ENCODE peak calls at places on chromosome 22, in nine cellular contexts. G is progenitor cell of endocrine pancreas; N is stomach; D is nucleus accumbens; M is tibial artery; R is PC-3; O is choroid plexus epithelial cell; P is CD8-positive, alpha-beta T cell; A is activated effector memory CD4-positive, alpha-beta T cell treated with anti-CD3 and anti-CD28 coated beads, Interleukin-2, amount 50 U/mL, for 16 hours. H is an unnamed sample.

GRCh38 chr22:44289429-44290171 is 23.2 kb downstream of the SHISAL1 start:
- DNase-seq in G (no peak), N (no peak), D (no peak), M (no peak), R (no peak), O (peak), P (no peak), A (no peak), H (no peak)

GRCh38 chr22:20479612-20480196 is 15.9 kb downstream of the KLHL22 start:
- DNase-seq in G (no peak), N (no peak), D (no peak), M (no peak), R (no peak), O (peak), P (no peak), A (no peak), H (no peak)

GRCh38 chr22:42688241-42688913 is 32.3 kb downstream of the A4GALT start:
- DNase-seq in G (no peak), N (peak), D (no peak), M (peak), R (peak), O (peak), P (no peak), A (no peak), H (no peak)

GRCh38 chr22:23834830-23835772 is 3.7 kb downstream of the DERL3 start:
- DNase-seq in G (no peak), N (peak), D (peak), M (peak), R (no peak), O (no peak), P (no peak), A (peak), H (no peak)

GRCh38 chr22:35407352-35407751 is 7.4 kb downstream of the MCM5 start:
- DNase-seq in G (no peak), N (no peak), D (no peak), M (no peak), R (no peak), O (no peak), P (no peak), A (no peak), H (no peak)

GRCh38 chr22:45503071-45503815 is 560 bp downstream of the FBLN1 start:
- DNase-seq in G (no peak), N (no peak), D (no peak), M (peak), R (no peak), O (no peak), P (no peak), A (no peak), H (no peak)

GRCh38 chr22:27689664-27690063 is 111.9 kb downstream of the MN1 start:
- DNase-seq in G (no peak), N (no peak), D (no peak), M (no peak), R (no peak), O (no peak), P (no peak), A (no peak), H (no peak)

GRCh38 chr22:21919526-21920307 is 32.9 kb downstream of the PPM1F start:
- DNase-seq in G (no peak), N (no peak), D (no peak), M (no peak), R (no peak), O (no peak), P (no peak), A (no peak), H (no peak)

GRCh38 chr22:37768273-37768672 is 39.5 kb upstream of the GCAT start:
- DNase-seq in G (no peak), N (no peak), D (no peak), M (no peak), R (no peak), O (no peak), P (no peak), A (no peak), H (no peak)

GRCh38 chr22:32389685-32390084 is 22.4 kb downstream of the RTCB start:
- DNase-seq in G (no peak), N (no peak), D (no peak), M (no peak), R (no peak), O (peak), P (no peak), A (no peak), H (no peak)

GRCh38 chr22:31185056-31185455 is 25.1 kb downstream of the RNF185 start:
- DNase-seq in G (no peak), N (no peak), D (no peak), M (no peak), R (no peak), O (peak), P (no peak), A (no peak), H (no peak)

GRCh38 chr22:46894081-46894671 is 131.7 kb downstream of the TBC1D22A start:
- DNase-seq in G (no peak), N (peak), D (peak), M (no peak), R (no peak), O (no peak), P (no peak), A (no peak), H (no peak)

GRCh38 chr22:23193882-23194281 is 13.6 kb downstream of the BCR start:
- DNase-seq in G (no peak), N (no peak), D (no peak), M (no peak), R (no peak), O (no peak), P (no peak), A (no peak), H (no peak)

GRCh38 chr22:38949889-38950405 is 7.5 kb upstream of the APOBEC3A start:
- DNase-seq in G (no peak), N (no peak), D (no peak), M (peak), R (no peak), O (peak), P (no peak), A (peak), H (no peak)

GRCh38 chr22:28402066-28402465 is 277.6 kb downstream of the TTC28 start:
- DNase-seq in G (no peak), N (no peak), D (no peak), M (no peak), R (no peak), O (no peak), P (no peak), A (no peak), H (no peak)